ENCODE peak calls at places on chromosomes 16 and 17, in ten cellular contexts. E is NCI-H1105 treated with DMSO at 0.1 percent for 48 hours; I is adrenal gland; Z is stimulated activated CD4-positive, alpha-beta T cell treated with anti-CD3 and anti-CD28 coated beads, TNF-alpha, amount 100 ng/mL, for 1 hour; O is T-helper 2 cell; Y is GM10248; F is H1; X is activated CD4-positive, alpha-beta T cell treated with anti-CD3 and anti-CD28 coated beads, Interleukin-2, amount 10 ng/mL, durations not matched to agents 7 days and 5 days; R is endodermal cell; G is mucosa of descending colon. A is an unnamed sample.

GRCh38 chr16:65967376-65967775 is 399.1 kb upstream of the CDH5 start:
- DNase-seq in E (no peak), I (no peak), Z (no peak), O (no peak), Y (no peak), F (no peak), X (no peak), R (no peak), G (no peak), A (no peak)

GRCh38 chr17:81934098-81934757 is 2.9 kb downstream of the PYCR1 start:
- DNase-seq in E (no peak), I (no peak), Z (no peak), O (no peak), Y (no peak), F (no peak), X (no peak), R (no peak), G (no peak), A (no peak)

GRCh38 chr16:57070424-57070823 is 22.0 kb upstream of the CPNE2 start:
- DNase-seq in E (no peak), I (no peak), Z (no peak), O (no peak), Y (no peak), F (no peak), X (no peak), R (no peak), G (no peak), A (no peak)

GRCh38 chr16:28218109-28218508 is 6.3 kb upstream of the XPO6 start:
- DNase-seq in E (no peak), I (peak), Z (peak), O (peak), Y (peak), F (no peak), X (peak), R (peak), G (no peak), A (peak)

GRCh38 chr16:58507195-58507962 is 7.4 kb downstream of the NDRG4 start:
- DNase-seq in E (no peak), I (no peak), Z (no peak), O (no peak), Y (no peak), F (no peak), X (no peak), R (peak), G (no peak), A (no peak)

GRCh38 chr17:36641331-36641876 is 40.0 kb downstream of the MRM1 start:
- DNase-seq in E (no peak), I (no peak), Z (no peak), O (no peak), Y (no peak), F (peak), X (no peak), R (peak), G (no peak), A (no peak)

GRCh38 chr17:10879110-10879509 is 41.2 kb upstream of the PIRT start:
- DNase-seq in E (no peak), I (no peak), Z (no peak), O (no peak), Y (no peak), F (peak), X (no peak), R (peak), G (no peak), A (no peak)

GRCh38 chr17:80133626-80133970 is 13.3 kb downstream of the EIF4A3 start:
- DNase-seq in E (no peak), I (no peak), Z (no peak), O (no peak), Y (no peak), F (no peak), X (no peak), R (peak), G (no peak), A (no peak)

GRCh38 chr16:56691885-56692284 is 9.6 kb downstream of the MT1X start:
- DNase-seq in E (peak), I (peak), Z (no peak), O (no peak), Y (no peak), F (no peak), X (no peak), R (peak), G (no peak), A (no peak)

GRCh38 chr17:16423226-16423872 is 8.0 kb downstream of the TRPV2 start:
- DNase-seq in E (no peak), I (no peak), Z (no peak), O (no peak), Y (no peak), F (no peak), X (no peak), R (no peak), G (peak), A (no peak)

GRCh38 chr17:49564638-49565037 is 11.0 kb upstream of the NXPH3 start:
- DNase-seq in E (no peak), I (no peak), Z (no peak), O (no peak), Y (no peak), F (no peak), X (no peak), R (no peak), G (no peak), A (no peak)

GRCh38 chr16:86884256-86884655 is 305.9 kb downstream of the FOXL1 start:
- DNase-seq in E (no peak), I (no peak), Z (no peak), O (no peak), Y (no peak), F (no peak), X (no peak), R (no peak), G (no peak), A (no peak)

GRCh38 chr17:4318596-4318995 is 47.9 kb downstream of the UBE2G1 start:
- DNase-seq in E (no peak), I (no peak), Z (no peak), O (no peak), Y (no peak), F (no peak), X (no peak), R (no peak), G (no peak), A (no peak)

GRCh38 chr17:82949361-82949760 is 109.5 kb upstream of the ZNF750 start:
- DNase-seq in E (no peak), I (no peak), Z (no peak), O (no peak), Y (no peak), F (no peak), X (no peak), R (no peak), G (no peak), A (no peak)

GRCh38 chr17:21370430-21370829 is 5.7 kb upstream of the KCNJ12 start:
- DNase-seq in E (no peak), I (no peak), Z (no peak), O (no peak), Y (no peak), F (no peak), X (no peak), R (peak), G (no peak), A (no peak)

GRCh38 chr16:31897283-31897682 is 23.7 kb downstream of the ZNF267 start:
- DNase-seq in E (no peak), I (no peak), Z (no peak), O (no peak), Y (no peak), F (no peak), X (no peak), R (no peak), G (no peak), A (no peak)

GRCh38 chr16:67820608-67821259 is 14.0 kb downstream of the TSNAXIP1 start:
- DNase-seq in E (no peak), I (no peak), Z (no peak), O (no peak), Y (no peak), F (no peak), X (no peak), R (peak), G (no peak), A (no peak)

GRCh38 chr16:30570621-30571443 is 682 bp downstream of the ZNF688 start:
- DNase-seq in E (peak), I (no peak), Z (no peak), O (no peak), Y (no peak), F (peak), X (no peak), R (peak), G (peak), A (no peak)

GRCh38 chr16:85417156-85417860 is 195.8 kb upstream of the GSE1 start:
- DNase-seq in E (no peak), I (peak), Z (no peak), O (no peak), Y (no peak), F (peak), X (no peak), R (no peak), G (peak), A (no peak)

GRCh38 chr16:56637814-56638750 is at the start of gene MT1A:
- DNase-seq in E (no peak), I (peak), Z (no peak), O (no peak), Y (no peak), F (peak), X (no peak), R (peak), G (peak), A (no peak)

GRCh38 chr17:34721326-34721725 is 141.9 kb downstream of the TMEM132E start:
- DNase-seq in E (no peak), I (no peak), Z (no peak), O (no peak), Y (no peak), F (no peak), X (no peak), R (peak), G (no peak), A (no peak)

GRCh38 chr17:35801583-35802224 is 6.3 kb upstream of the MMP28 start:
- DNase-seq in E (no peak), I (peak), Z (no peak), O (no peak), Y (no peak), F (no peak), X (peak), R (no peak), G (peak), A (no peak)

GRCh38 chr17:7138800-7139381 is 24.3 kb upstream of the ASGR2 start:
- DNase-seq in E (no peak), I (peak), Z (no peak), O (no peak), Y (no peak), F (no peak), X (no peak), R (no peak), G (no peak), A (no peak)

GRCh38 chr16:89880477-89881367 is 7.3 kb downstream of the TCF25 start:
- DNase-seq in E (peak), I (no peak), Z (no peak), O (no peak), Y (no peak), F (no peak), X (no peak), R (no peak), G (no peak), A (no peak)

GRCh38 chr16:77971306-77972131 is 50.8 kb upstream of the CLEC3A start:
- DNase-seq in E (peak), I (peak), Z (peak), O (peak), Y (peak), F (peak), X (peak), R (peak), G (peak), A (peak)

A was measured in activated naive CD4-positive, alpha-beta T cell treated with Interleukin-2 at 50 U/mL for 16 hours.